ENCODE peak calls at places on chromosomes 5 and 9, in six cellular contexts. D is endothelial cell, S is prostate gland, A is nephron progenitor cell, R is PC-9, B is gastrocnemius medialis. V is an unnamed sample.

GRCh38 chr5:154190652-154191304 is at the start of gene GALNT10:
- DNase-seq in R (peak), S (peak), D (peak), A (peak), B (peak), V (peak)

GRCh38 chr9:105385372-105385985 is 62.4 kb upstream of the FSD1L start:
- DNase-seq in D (no peak), B (peak), A (no peak), S (peak), R (no peak), V (no peak)

GRCh38 chr5:66362021-66362420 is 217.9 kb downstream of the SREK1 start:
- DNase-seq in S (no peak), D (no peak), A (no peak), R (no peak), B (no peak), V (no peak)

GRCh38 chr5:157612071-157612476 is 36.5 kb upstream of the ADAM19 start:
- DNase-seq in A (no peak), D (no peak), R (no peak), B (no peak), S (no peak), V (no peak)

GRCh38 chr9:77883846-77884771 is 147.5 kb downstream of the GNAQ start:
- DNase-seq in D (no peak), R (peak), S (no peak), B (no peak), A (no peak), V (no peak)

GRCh38 chr5:130068988-130069387 is 164.7 kb downstream of the CHSY3 start:
- DNase-seq in S (no peak), B (no peak), A (no peak), D (no peak), R (no peak), V (no peak)

GRCh38 chr9:135582966-135583685 is 21.6 kb downstream of the PAEP start:
- DNase-seq in A (no peak), R (no peak), B (no peak), S (no peak), D (no peak), V (no peak)

GRCh38 chr9:76652894-76653293 is 111.3 kb upstream of the PCA3 start:
- DNase-seq in S (no peak), B (no peak), R (no peak), A (no peak), D (no peak), V (no peak)

GRCh38 chr5:53479656-53480473 is 564 bp upstream of the FST start:
- DNase-seq in A (peak), D (peak), S (peak), B (no peak), R (no peak), V (peak)

GRCh38 chr5:142540774-142541466 is 145.0 kb downstream of the FGF1 start:
- DNase-seq in S (no peak), D (no peak), R (no peak), B (no peak), A (no peak), V (no peak)

GRCh38 chr5:138841531-138841930 is 33.6 kb downstream of the LRRTM2 start:
- DNase-seq in S (no peak), B (no peak), A (no peak), D (no peak), R (no peak), V (no peak)

GRCh38 chr9:137882506-137882821 is 4.9 kb downstream of the CACNA1B start:
- DNase-seq in D (no peak), A (no peak), S (no peak), R (no peak), B (no peak), V (no peak)

GRCh38 chr5:123116757-123117156 is 27.7 kb downstream of the PRDM6 start:
- DNase-seq in S (no peak), B (no peak), R (no peak), D (no peak), A (no peak), V (no peak)

GRCh38 chr5:123119334-123119986 is 30.4 kb downstream of the PRDM6 start:
- DNase-seq in D (peak), A (peak), B (no peak), S (no peak), R (peak), V (peak)

GRCh38 chr5:123117989-123118388 is 28.9 kb downstream of the PRDM6 start:
- DNase-seq in S (no peak), A (no peak), D (no peak), R (no peak), B (no peak), V (no peak)

GRCh38 chr5:123122273-123122672 is 33.2 kb downstream of the PRDM6 start:
- DNase-seq in B (no peak), S (no peak), A (no peak), R (no peak), D (no peak), V (no peak)

DNA sequence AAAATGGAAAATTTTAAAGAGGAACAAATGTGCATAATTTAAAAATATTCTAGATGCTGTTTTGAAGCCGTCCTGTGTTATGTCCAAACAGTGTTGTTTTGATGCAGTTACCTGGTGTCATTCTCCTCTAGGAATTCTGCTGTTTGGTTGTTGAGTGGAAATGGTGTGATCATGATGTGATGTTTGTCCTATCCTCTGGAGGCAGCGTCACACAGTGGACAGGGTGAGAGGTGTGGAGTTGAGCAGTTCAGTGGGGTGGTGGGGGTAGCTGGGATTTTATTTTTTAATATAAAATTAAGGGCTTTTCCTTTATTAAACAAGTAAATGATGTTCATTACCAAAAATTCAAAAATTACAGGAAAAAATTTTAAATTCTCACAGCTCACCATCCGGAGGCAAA is 31.2 kb downstream of the PRDM6 start:
- DNase-seq in D (no peak), S (no peak), B (no peak), A (no peak), R (no peak), V (no peak)
- TF ChIP-seq CTCF in D (peak), S (no peak), B (no peak), A (peak), R (peak), V (no peak)

DNA sequence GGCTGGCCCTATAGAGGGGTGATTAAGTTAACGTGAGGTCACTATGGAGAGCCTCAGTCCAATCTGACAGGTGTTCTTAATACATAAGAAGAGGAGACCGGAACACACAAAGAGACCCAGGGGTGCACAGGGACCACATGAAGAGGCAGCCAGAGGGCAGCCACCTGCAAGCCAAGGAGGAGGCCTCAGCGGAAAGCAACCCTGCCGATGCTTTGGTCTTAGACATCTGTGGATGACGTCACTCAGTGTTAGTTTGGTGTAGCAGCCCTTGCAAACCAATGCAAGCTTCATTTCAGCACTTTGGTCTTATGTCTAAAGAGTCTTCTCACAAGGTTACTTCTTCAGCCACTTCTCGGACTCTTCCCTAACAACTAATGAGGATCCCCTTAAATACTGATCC is 47.6 kb upstream of the GRHPR start:
- DNase-seq in S (no peak), D (no peak), A (no peak), R (no peak), B (no peak), V (no peak)
- TF ChIP-seq CTCF in S (no peak), D (no peak), A (no peak), R (no peak), B (no peak), V (no peak)

GRCh38 chr5:172844577-172844838 is 10.5 kb downstream of the ERGIC1 start:
- DNase-seq in R (no peak), A (no peak), S (no peak), D (no peak), B (no peak), V (no peak)

GRCh38 chr5:172846249-172846648 is 12.2 kb downstream of the ERGIC1 start:
- DNase-seq in S (no peak), D (no peak), A (no peak), B (no peak), R (no peak), V (no peak)

GRCh38 chr5:172843825-172844576 is 9.9 kb downstream of the ERGIC1 start:
- DNase-seq in S (no peak), R (no peak), B (no peak), A (no peak), D (no peak), V (no peak)

GRCh38 chr5:172846677-172847076 is 12.6 kb downstream of the ERGIC1 start:
- DNase-seq in B (no peak), R (no peak), S (no peak), A (no peak), D (no peak), V (no peak)

GRCh38 chr5:172845190-172845975 is 11.3 kb downstream of the ERGIC1 start:
- DNase-seq in D (no peak), B (no peak), S (no peak), A (no peak), R (no peak), V (no peak)
- TF ChIP-seq CTCF in D (no peak), B (no peak), S (no peak), A (no peak), R (no peak), V (no peak)

GRCh38 chr5:99949969-99950524 is 585.1 kb upstream of the FAM174A start:
- DNase-seq in B (no peak), S (no peak), A (no peak), D (no peak), R (no peak), V (no peak)
- TF ChIP-seq CTCF in B (no peak), S (no peak), A (no peak), D (no peak), R (no peak), V (no peak)

DNA sequence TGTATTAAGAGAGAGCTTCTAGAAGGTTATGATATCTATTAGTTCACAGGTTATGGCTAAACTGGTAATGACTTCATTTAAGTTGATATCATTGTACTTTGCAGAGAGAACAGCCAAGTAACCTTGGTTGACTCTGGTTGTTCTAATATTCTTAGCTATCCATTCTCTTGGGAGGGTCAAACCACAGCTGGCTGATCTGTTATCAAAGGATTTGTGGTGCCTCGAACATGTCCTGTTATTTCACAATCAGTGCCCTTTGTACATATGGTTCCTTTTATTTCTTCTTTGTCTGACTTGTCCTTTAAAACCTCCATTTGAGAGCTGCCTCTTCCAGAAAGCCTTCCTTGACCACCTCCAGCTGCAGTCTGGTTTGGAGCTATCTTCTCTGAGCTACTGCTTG is 61.7 kb downstream of the PDE8B start:
- DNase-seq in D (no peak), A (no peak), B (no peak), S (no peak), R (no peak), V (no peak)
- TF ChIP-seq CTCF in D (no peak), A (no peak), B (no peak), S (no peak), R (no peak), V (no peak)

V was measured in Calu3.